ENCODE peak calls at places on chromosomes 11 and 22, in eight cellular contexts. One of them, this sample, is unnamed.

GRCh38 chr22:19503869-19504268 is 20.3 kb downstream of the CLDN5 start:
- DNase-seq in breast epithelium: no peak
- DNase-seq in cardiac muscle cell: no peak
- DNase-seq in small intestine: no peak
- DNase-seq in heart right ventricle: no peak
- DNase-seq in astrocyte: no peak
- DNase-seq in bronchial epithelial cell: no peak
- DNase-seq in heart left ventricle: no peak
- DNase-seq in this sample: no peak

GRCh38 chr11:61971177-61972111 is 4.0 kb upstream of the FTH1 start:
- DNase-seq in bronchial epithelial cell: peak; percentile 88
- DNase-seq in heart right ventricle: peak; percentile 99
- DNase-seq in cardiac muscle cell: peak; percentile 100
- DNase-seq in breast epithelium: peak; percentile 99
- DNase-seq in small intestine: peak; percentile 77
- DNase-seq in heart left ventricle: peak; percentile 98
- DNase-seq in astrocyte: peak; percentile 98
- DNase-seq in this sample: peak; percentile 99

GRCh38 chr11:118922745-118923627 is 2.7 kb downstream of the BCL9L start:
- DNase-seq in heart left ventricle: no peak
- DNase-seq in heart right ventricle: no peak
- DNase-seq in breast epithelium: no peak
- DNase-seq in cardiac muscle cell: no peak
- DNase-seq in small intestine: no peak
- DNase-seq in bronchial epithelial cell: no peak
- DNase-seq in astrocyte: no peak
- DNase-seq in this sample: no peak

GRCh38 chr11:86948733-86949132 is 6.5 kb downstream of the FZD4 start:
- DNase-seq in heart left ventricle: peak; percentile 59
- DNase-seq in breast epithelium: no peak
- DNase-seq in small intestine: no peak
- DNase-seq in heart right ventricle: peak; percentile 29
- DNase-seq in astrocyte: no peak
- DNase-seq in bronchial epithelial cell: no peak
- DNase-seq in cardiac muscle cell: no peak
- DNase-seq in this sample: no peak

GRCh38 chr22:45008853-45009751 is 703 bp downstream of the PHF21B start:
- DNase-seq in heart left ventricle: no peak
- DNase-seq in bronchial epithelial cell: no peak
- DNase-seq in cardiac muscle cell: peak; percentile 21
- DNase-seq in small intestine: no peak
- DNase-seq in heart right ventricle: no peak
- DNase-seq in breast epithelium: no peak
- DNase-seq in astrocyte: no peak
- DNase-seq in this sample: no peak

GRCh38 chr11:76280151-76280881 is 74.0 kb upstream of the WNT11 start:
- DNase-seq in heart left ventricle: no peak
- DNase-seq in cardiac muscle cell: no peak
- DNase-seq in bronchial epithelial cell: no peak
- DNase-seq in breast epithelium: no peak
- DNase-seq in astrocyte: no peak
- DNase-seq in heart right ventricle: no peak
- DNase-seq in small intestine: no peak
- DNase-seq in this sample: no peak

GRCh38 chr11:15170170-15170569 is 55.4 kb downstream of the INSC start:
- DNase-seq in cardiac muscle cell: no peak
- DNase-seq in astrocyte: no peak
- DNase-seq in heart right ventricle: no peak
- DNase-seq in heart left ventricle: no peak
- DNase-seq in small intestine: no peak
- DNase-seq in bronchial epithelial cell: peak; percentile 49
- DNase-seq in breast epithelium: no peak
- DNase-seq in this sample: no peak

GRCh38 chr11:10395196-10395897 is 59.7 kb upstream of the AMPD3 start:
- DNase-seq in astrocyte: no peak
- DNase-seq in heart right ventricle: no peak
- DNase-seq in small intestine: no peak
- DNase-seq in bronchial epithelial cell: no peak
- DNase-seq in cardiac muscle cell: no peak
- DNase-seq in breast epithelium: no peak
- DNase-seq in heart left ventricle: no peak
- DNase-seq in this sample: peak; percentile 56

GRCh38 chr11:36155770-36156485 is 133.3 kb downstream of the COMMD9 start:
- DNase-seq in heart right ventricle: no peak
- DNase-seq in breast epithelium: no peak
- DNase-seq in heart left ventricle: no peak
- DNase-seq in astrocyte: no peak
- DNase-seq in cardiac muscle cell: peak; percentile 60
- DNase-seq in bronchial epithelial cell: peak; percentile 65
- DNase-seq in small intestine: no peak
- DNase-seq in this sample: no peak

GRCh38 chr22:24046024-24046423 is 34.9 kb downstream of the CABIN1 start:
- DNase-seq in small intestine: no peak
- DNase-seq in astrocyte: no peak
- DNase-seq in breast epithelium: no peak
- DNase-seq in heart left ventricle: no peak
- DNase-seq in cardiac muscle cell: no peak
- DNase-seq in heart right ventricle: no peak
- DNase-seq in bronchial epithelial cell: no peak
- DNase-seq in this sample: no peak

GRCh38 chr11:65130631-65131416 is 3.5 kb downstream of the SYVN1 start:
- DNase-seq in astrocyte: no peak
- DNase-seq in bronchial epithelial cell: no peak
- DNase-seq in cardiac muscle cell: no peak
- DNase-seq in small intestine: no peak
- DNase-seq in breast epithelium: no peak
- DNase-seq in heart right ventricle: no peak
- DNase-seq in heart left ventricle: no peak
- DNase-seq in this sample: no peak

GRCh38 chr11:65131895-65132237 is 2.5 kb downstream of the SYVN1 start:
- DNase-seq in heart right ventricle: no peak
- DNase-seq in astrocyte: no peak
- DNase-seq in small intestine: no peak
- DNase-seq in heart left ventricle: no peak
- DNase-seq in breast epithelium: no peak
- DNase-seq in cardiac muscle cell: no peak
- DNase-seq in bronchial epithelial cell: no peak
- DNase-seq in this sample: no peak

GRCh38 chr11:65132238-65132987 is 1.9 kb downstream of the SYVN1 start:
- DNase-seq in astrocyte: no peak
- DNase-seq in bronchial epithelial cell: no peak
- DNase-seq in breast epithelium: no peak
- DNase-seq in heart right ventricle: no peak
- DNase-seq in small intestine: no peak
- DNase-seq in heart left ventricle: peak; percentile 18
- DNase-seq in cardiac muscle cell: no peak
- DNase-seq in this sample: no peak

GRCh38 chr11:65129649-65130441 is 4.5 kb downstream of the SYVN1 start:
- DNase-seq in heart left ventricle: peak; percentile 15
- DNase-seq in bronchial epithelial cell: no peak
- DNase-seq in astrocyte: no peak
- DNase-seq in cardiac muscle cell: no peak
- DNase-seq in heart right ventricle: no peak
- DNase-seq in breast epithelium: no peak
- DNase-seq in small intestine: no peak
- DNase-seq in this sample: no peak

DNA sequence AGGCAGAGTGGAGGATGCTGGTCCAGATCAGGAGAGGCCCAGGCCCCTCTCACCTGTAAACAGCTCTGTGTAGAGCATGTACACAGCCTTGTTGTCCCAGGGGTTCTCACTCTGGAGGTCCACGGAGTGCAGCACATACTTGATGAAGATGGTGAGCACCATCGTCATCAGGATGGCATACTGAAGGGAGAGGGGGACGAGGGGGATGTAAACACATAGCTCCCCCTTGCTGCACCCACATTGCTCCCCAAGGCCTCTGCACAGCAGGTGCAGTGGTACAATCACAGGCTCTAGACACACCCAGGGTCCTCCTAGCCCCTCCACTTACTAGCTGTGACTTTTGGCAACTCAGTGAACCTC is 2.9 kb downstream of the SYVN1 start:
- DNase-seq in heart left ventricle: no peak
- DNase-seq in heart right ventricle: no peak
- DNase-seq in bronchial epithelial cell: no peak
- DNase-seq in breast epithelium: no peak
- DNase-seq in cardiac muscle cell: no peak
- DNase-seq in astrocyte: no peak
- DNase-seq in small intestine: no peak
- DNase-seq in this sample: no peak
- H3K36me3 ChIP-seq in heart left ventricle: peaks cover 66% of the 10 kb centered on the region
- H3K36me3 ChIP-seq in heart right ventricle: peaks cover 13% of the 10 kb centered on the region
- H3K36me3 ChIP-seq in bronchial epithelial cell: peaks cover 45% of the 10 kb centered on the region
- H3K36me3 ChIP-seq in breast epithelium: peaks cover 38% of the 10 kb centered on the region
- H3K36me3 ChIP-seq in cardiac muscle cell: peaks cover 39% of the 10 kb centered on the region
- H3K36me3 ChIP-seq in astrocyte: peaks cover 37% of the 10 kb centered on the region
- H3K36me3 ChIP-seq in small intestine: peaks cover 34% of the 10 kb centered on the region
- H3K36me3 ChIP-seq in this sample: peaks cover 65% of the 10 kb centered on the region

DNA sequence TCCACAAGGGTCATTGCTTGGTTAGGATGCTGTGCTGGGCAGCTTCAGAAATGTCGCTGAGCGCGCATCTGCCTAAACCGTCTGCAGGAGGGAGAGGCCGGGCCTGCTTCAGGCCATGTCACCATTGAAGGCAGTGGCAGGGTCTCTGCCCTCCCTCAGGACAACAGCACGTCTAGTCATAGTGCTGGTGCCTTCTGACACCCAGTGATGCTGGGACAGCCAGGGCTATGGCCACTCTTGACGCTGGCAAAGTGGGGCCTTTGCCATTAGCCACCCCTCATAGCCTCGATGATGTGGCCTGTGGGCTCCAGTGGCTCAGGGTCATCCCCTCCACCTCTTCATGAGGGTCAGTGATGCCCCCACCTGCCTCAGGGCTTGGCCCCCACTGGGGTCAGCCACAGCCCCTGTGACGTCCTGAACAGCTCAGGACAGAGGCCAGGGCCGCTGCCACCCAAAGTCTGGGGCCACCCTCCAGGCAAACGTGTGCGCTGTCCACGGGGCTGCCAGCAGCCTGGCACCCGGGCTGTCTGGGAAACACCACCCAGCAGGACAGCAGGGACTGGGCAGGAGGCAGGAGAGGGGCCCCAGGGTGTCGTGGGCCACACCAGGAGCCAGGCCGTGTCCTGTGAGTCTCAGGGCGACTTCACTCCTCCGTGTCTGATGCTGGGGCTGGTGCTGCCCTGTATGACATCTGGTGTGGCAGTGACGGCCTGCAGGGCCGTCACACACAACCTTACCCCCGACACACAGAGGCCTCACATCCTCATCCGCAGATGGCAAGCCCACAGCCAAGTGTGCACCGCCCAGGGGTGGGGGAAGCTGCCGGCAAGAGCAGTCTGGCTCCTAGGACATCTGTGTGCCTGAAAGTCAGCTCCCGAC is 42.5 kb downstream of the CERK start:
- DNase-seq in astrocyte: no peak
- DNase-seq in heart right ventricle: no peak
- DNase-seq in bronchial epithelial cell: no peak
- DNase-seq in heart left ventricle: no peak
- DNase-seq in breast epithelium: no peak
- DNase-seq in small intestine: peak; percentile 22
- DNase-seq in cardiac muscle cell: no peak
- DNase-seq in this sample: no peak
- H3K36me3 ChIP-seq in astrocyte: peaks cover 18% of the 10 kb centered on the region
- H3K36me3 ChIP-seq in heart right ventricle: peaks cover 21% of the 10 kb centered on the region
- H3K36me3 ChIP-seq in bronchial epithelial cell: peaks cover 21% of the 10 kb centered on the region
- H3K36me3 ChIP-seq in heart left ventricle: peaks cover 100% of the 10 kb centered on the region
- H3K36me3 ChIP-seq in breast epithelium: peaks cover 5% of the 10 kb centered on the region
- H3K36me3 ChIP-seq in small intestine: peaks cover 47% of the 10 kb centered on the region
- H3K36me3 ChIP-seq in cardiac muscle cell: peaks cover 67% of the 10 kb centered on the region
- H3K36me3 ChIP-seq in this sample: peaks cover 95% of the 10 kb centered on the region

DNA sequence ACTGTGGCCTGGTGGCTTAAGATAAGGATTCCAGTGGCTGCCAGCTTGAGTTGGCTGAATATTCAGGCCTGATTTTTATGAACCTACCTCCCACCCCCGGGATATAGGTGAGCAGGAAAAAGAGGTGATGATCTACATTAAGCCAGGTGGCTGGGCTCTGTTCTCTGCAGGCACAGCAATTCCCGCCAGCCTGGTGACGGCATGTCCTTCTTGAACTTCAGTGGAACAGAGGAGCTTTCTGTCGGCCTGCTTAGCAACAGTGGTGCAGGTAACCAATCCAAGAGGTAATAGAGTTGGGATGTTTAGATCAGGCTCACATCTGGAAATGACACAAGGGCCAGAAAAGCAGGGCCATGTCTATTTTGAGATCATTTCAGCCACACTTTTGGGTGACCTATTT is 68.7 kb downstream of the DEPDC5 start:
- DNase-seq in breast epithelium: no peak
- DNase-seq in heart left ventricle: no peak
- DNase-seq in astrocyte: no peak
- DNase-seq in bronchial epithelial cell: no peak
- DNase-seq in cardiac muscle cell: no peak
- DNase-seq in heart right ventricle: no peak
- DNase-seq in small intestine: no peak
- DNase-seq in this sample: no peak
- H3K36me3 ChIP-seq in breast epithelium: no peaks in the 10 kb centered on the region
- H3K36me3 ChIP-seq in heart left ventricle: peaks cover 97% of the 10 kb centered on the region
- H3K36me3 ChIP-seq in astrocyte: peaks cover 27% of the 10 kb centered on the region
- H3K36me3 ChIP-seq in bronchial epithelial cell: peaks cover 12% of the 10 kb centered on the region
- H3K36me3 ChIP-seq in cardiac muscle cell: peaks cover 37% of the 10 kb centered on the region
- H3K36me3 ChIP-seq in heart right ventricle: peaks cover 5% of the 10 kb centered on the region
- H3K36me3 ChIP-seq in small intestine: peaks cover 23% of the 10 kb centered on the region
- H3K36me3 ChIP-seq in this sample: peaks cover 62% of the 10 kb centered on the region

GRCh38 chr11:70381350-70381749 is 17.0 kb upstream of the CTTN start:
- DNase-seq in heart right ventricle: no peak
- DNase-seq in heart left ventricle: no peak
- DNase-seq in astrocyte: no peak
- DNase-seq in breast epithelium: no peak
- DNase-seq in bronchial epithelial cell: no peak
- DNase-seq in cardiac muscle cell: no peak
- DNase-seq in small intestine: no peak
- DNase-seq in this sample: no peak
- H3K36me3 ChIP-seq in heart right ventricle: no peaks in the 10 kb centered on the region
- H3K36me3 ChIP-seq in heart left ventricle: peaks cover 86% of the 10 kb centered on the region
- H3K36me3 ChIP-seq in astrocyte: peaks cover 32% of the 10 kb centered on the region
- H3K36me3 ChIP-seq in breast epithelium: peaks cover 11% of the 10 kb centered on the region
- H3K36me3 ChIP-seq in bronchial epithelial cell: peaks cover 10% of the 10 kb centered on the region
- H3K36me3 ChIP-seq in cardiac muscle cell: peaks cover 24% of the 10 kb centered on the region
- H3K36me3 ChIP-seq in small intestine: peaks cover 14% of the 10 kb centered on the region
- H3K36me3 ChIP-seq in this sample: peaks cover 38% of the 10 kb centered on the region

DNA sequence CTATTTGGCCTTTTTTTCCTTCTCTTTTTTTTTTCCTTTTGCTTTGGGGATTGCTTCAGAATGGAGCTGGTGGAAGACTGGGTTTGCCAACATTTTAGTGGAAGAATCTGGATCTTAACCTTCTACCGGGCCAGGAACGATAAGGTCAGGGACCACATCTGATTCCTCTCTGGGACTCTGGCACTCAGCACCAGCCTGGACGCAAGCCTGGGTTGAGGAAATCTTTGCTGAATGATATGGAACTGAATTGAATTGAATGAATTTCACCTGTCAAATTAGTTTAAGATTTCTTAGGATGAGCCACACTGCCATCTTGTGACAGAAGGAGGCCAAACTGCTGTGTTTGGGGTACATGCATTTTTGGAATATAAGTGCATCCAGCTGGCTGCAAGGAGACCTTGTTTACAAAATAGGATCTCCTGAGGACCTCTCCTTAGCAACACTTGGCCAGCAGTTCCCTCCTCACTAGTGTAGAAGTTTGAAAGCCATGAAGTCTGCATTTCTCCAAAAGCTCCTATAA is 30.4 kb downstream of the TPBGL start:
- DNase-seq in heart left ventricle: no peak
- DNase-seq in small intestine: no peak
- DNase-seq in breast epithelium: no peak
- DNase-seq in astrocyte: no peak
- DNase-seq in heart right ventricle: no peak
- DNase-seq in bronchial epithelial cell: peak; percentile 34
- DNase-seq in cardiac muscle cell: no peak
- DNase-seq in this sample: no peak
- H3K36me3 ChIP-seq in heart left ventricle: peaks cover 72% of the 10 kb centered on the region
- H3K36me3 ChIP-seq in small intestine: peaks cover 2% of the 10 kb centered on the region
- H3K36me3 ChIP-seq in breast epithelium: no peaks in the 10 kb centered on the region
- H3K36me3 ChIP-seq in astrocyte: no peaks in the 10 kb centered on the region
- H3K36me3 ChIP-seq in heart right ventricle: peaks cover 6% of the 10 kb centered on the region
- H3K36me3 ChIP-seq in bronchial epithelial cell: no peaks in the 10 kb centered on the region
- H3K36me3 ChIP-seq in cardiac muscle cell: no peaks in the 10 kb centered on the region
- H3K36me3 ChIP-seq in this sample: peaks cover 20% of the 10 kb centered on the region

GRCh38 chr22:35401863-35402262 is 1.9 kb downstream of the MCM5 start:
- DNase-seq in cardiac muscle cell: no peak
- DNase-seq in heart left ventricle: no peak
- DNase-seq in heart right ventricle: no peak
- DNase-seq in small intestine: no peak
- DNase-seq in bronchial epithelial cell: no peak
- DNase-seq in breast epithelium: no peak
- DNase-seq in astrocyte: no peak
- DNase-seq in this sample: no peak
- H3K36me3 ChIP-seq in cardiac muscle cell: peaks cover 5% of the 10 kb centered on the region
- H3K36me3 ChIP-seq in heart left ventricle: peaks cover 33% of the 10 kb centered on the region
- H3K36me3 ChIP-seq in heart right ventricle: no peaks in the 10 kb centered on the region
- H3K36me3 ChIP-seq in small intestine: no peaks in the 10 kb centered on the region
- H3K36me3 ChIP-seq in bronchial epithelial cell: peaks cover 5% of the 10 kb centered on the region
- H3K36me3 ChIP-seq in breast epithelium: peaks cover 3% of the 10 kb centered on the region
- H3K36me3 ChIP-seq in astrocyte: peaks cover 2% of the 10 kb centered on the region
- H3K36me3 ChIP-seq in this sample: peaks cover 6% of the 10 kb centered on the region